ENCODE peak calls at places on chromosomes 12 and 14, in nine cellular contexts. One of them, this sample, is unnamed.

GRCh38 chr12:96571101-96571862 is 81.9 kb downstream of the CFAP54 start:
- DNase-seq in heart left ventricle: no peak
- DNase-seq in sigmoid colon: no peak
- DNase-seq in ovary: no peak
- DNase-seq in upper lobe of left lung: no peak
- DNase-seq in HepG2: no peak
- DNase-seq in stomach: no peak
- DNase-seq in right lobe of liver: no peak
- DNase-seq in HCT116: no peak
- DNase-seq in this sample: no peak

GRCh38 chr14:33930464-33930863 is 20.4 kb downstream of the EGLN3 start:
- DNase-seq in heart left ventricle: no peak
- DNase-seq in sigmoid colon: no peak
- DNase-seq in ovary: no peak
- DNase-seq in upper lobe of left lung: no peak
- DNase-seq in HepG2: no peak
- DNase-seq in stomach: no peak
- DNase-seq in right lobe of liver: no peak
- DNase-seq in HCT116: no peak
- DNase-seq in this sample: no peak

GRCh38 chr12:53750812-53751335 is 905 bp downstream of the CISTR start:
- DNase-seq in heart left ventricle: no peak
- DNase-seq in sigmoid colon: no peak
- DNase-seq in ovary: peak; percentile 61
- DNase-seq in upper lobe of left lung: peak; percentile 85
- DNase-seq in HepG2: no peak
- DNase-seq in stomach: no peak
- DNase-seq in right lobe of liver: no peak
- DNase-seq in HCT116: no peak
- DNase-seq in this sample: no peak

GRCh38 chr12:26273811-26274210 is 78.4 kb downstream of the SSPN start:
- DNase-seq in heart left ventricle: no peak
- DNase-seq in sigmoid colon: no peak
- DNase-seq in ovary: no peak
- DNase-seq in upper lobe of left lung: no peak
- DNase-seq in HepG2: no peak
- DNase-seq in stomach: no peak
- DNase-seq in right lobe of liver: no peak
- DNase-seq in HCT116: no peak
- DNase-seq in this sample: no peak

GRCh38 chr12:12018454-12018853 is 52.3 kb upstream of the BCL2L14 start:
- DNase-seq in heart left ventricle: no peak
- DNase-seq in sigmoid colon: peak; percentile 53
- DNase-seq in ovary: no peak
- DNase-seq in upper lobe of left lung: no peak
- DNase-seq in HepG2: no peak
- DNase-seq in stomach: no peak
- DNase-seq in right lobe of liver: no peak
- DNase-seq in HCT116: no peak
- DNase-seq in this sample: no peak

GRCh38 chr12:115023279-115023678 is 339.3 kb upstream of the TBX3 start:
- DNase-seq in heart left ventricle: no peak
- DNase-seq in sigmoid colon: no peak
- DNase-seq in ovary: peak; percentile 51
- DNase-seq in upper lobe of left lung: no peak
- DNase-seq in HepG2: no peak
- DNase-seq in stomach: no peak
- DNase-seq in right lobe of liver: no peak
- DNase-seq in HCT116: no peak
- DNase-seq in this sample: no peak

GRCh38 chr12:50258167-50258551 is 25.2 kb downstream of the LIMA1 start:
- DNase-seq in heart left ventricle: peak; percentile 37
- DNase-seq in sigmoid colon: peak; percentile 82
- DNase-seq in ovary: no peak
- DNase-seq in upper lobe of left lung: no peak
- DNase-seq in HepG2: no peak
- DNase-seq in stomach: no peak
- DNase-seq in right lobe of liver: peak; percentile 66
- DNase-seq in HCT116: no peak
- DNase-seq in this sample: no peak

GRCh38 chr12:90854136-90854689 is 100.8 kb downstream of the CCER1 start:
- DNase-seq in heart left ventricle: no peak
- DNase-seq in sigmoid colon: no peak
- DNase-seq in ovary: no peak
- DNase-seq in upper lobe of left lung: no peak
- DNase-seq in HepG2: peak; percentile 12
- DNase-seq in stomach: no peak
- DNase-seq in right lobe of liver: no peak
- DNase-seq in HCT116: peak; percentile 36
- DNase-seq in this sample: no peak

GRCh38 chr12:14605401-14605989 is 37.8 kb upstream of the PLBD1 start:
- DNase-seq in heart left ventricle: no peak
- DNase-seq in sigmoid colon: no peak
- DNase-seq in ovary: no peak
- DNase-seq in upper lobe of left lung: no peak
- DNase-seq in HepG2: no peak
- DNase-seq in stomach: no peak
- DNase-seq in right lobe of liver: no peak
- DNase-seq in HCT116: no peak
- DNase-seq in this sample: no peak

GRCh38 chr12:38721611-38722252 is 183.7 kb downstream of the CPNE8 start:
- DNase-seq in heart left ventricle: no peak
- DNase-seq in sigmoid colon: no peak
- DNase-seq in ovary: no peak
- DNase-seq in upper lobe of left lung: peak; percentile 24
- DNase-seq in HepG2: no peak
- DNase-seq in stomach: no peak
- DNase-seq in right lobe of liver: no peak
- DNase-seq in HCT116: no peak
- DNase-seq in this sample: no peak

GRCh38 chr12:98151105-98151504 is 364.3 kb upstream of the TMPO start:
- DNase-seq in heart left ventricle: no peak
- DNase-seq in sigmoid colon: no peak
- DNase-seq in ovary: no peak
- DNase-seq in upper lobe of left lung: no peak
- DNase-seq in HepG2: no peak
- DNase-seq in stomach: no peak
- DNase-seq in right lobe of liver: no peak
- DNase-seq in HCT116: no peak
- DNase-seq in this sample: no peak

GRCh38 chr14:90554341-90554740 is 157.5 kb downstream of the CALM1 start:
- DNase-seq in heart left ventricle: peak; percentile 78
- DNase-seq in sigmoid colon: peak; percentile 79
- DNase-seq in ovary: no peak
- DNase-seq in upper lobe of left lung: no peak
- DNase-seq in HepG2: no peak
- DNase-seq in stomach: peak; percentile 85
- DNase-seq in right lobe of liver: no peak
- DNase-seq in HCT116: no peak
- DNase-seq in this sample: no peak

GRCh38 chr12:94592080-94592479 is 58.3 kb downstream of the TMCC3 start:
- DNase-seq in heart left ventricle: peak; percentile 49
- DNase-seq in sigmoid colon: no peak
- DNase-seq in ovary: no peak
- DNase-seq in upper lobe of left lung: no peak
- DNase-seq in HepG2: no peak
- DNase-seq in stomach: no peak
- DNase-seq in right lobe of liver: no peak
- DNase-seq in HCT116: no peak
- DNase-seq in this sample: no peak

GRCh38 chr14:103522028-103522581 is 525 bp downstream of the CKB start:
- DNase-seq in heart left ventricle: no peak
- DNase-seq in sigmoid colon: peak; percentile 81
- DNase-seq in ovary: peak; percentile 85
- DNase-seq in upper lobe of left lung: peak; percentile 89
- DNase-seq in HepG2: no peak
- DNase-seq in stomach: no peak
- DNase-seq in right lobe of liver: peak; percentile 31
- DNase-seq in HCT116: no peak
- DNase-seq in this sample: peak; percentile 56

GRCh38 chr12:24631691-24632090 is 317.2 kb downstream of the BCAT1 start:
- DNase-seq in heart left ventricle: no peak
- DNase-seq in sigmoid colon: no peak
- DNase-seq in ovary: no peak
- DNase-seq in upper lobe of left lung: no peak
- DNase-seq in HepG2: no peak
- DNase-seq in stomach: no peak
- DNase-seq in right lobe of liver: no peak
- DNase-seq in HCT116: no peak
- DNase-seq in this sample: no peak

GRCh38 chr12:87953257-87953860 is 75.8 kb downstream of the C12orf50 start:
- DNase-seq in heart left ventricle: no peak
- DNase-seq in sigmoid colon: no peak
- DNase-seq in ovary: no peak
- DNase-seq in upper lobe of left lung: no peak
- DNase-seq in HepG2: peak; percentile 15
- DNase-seq in stomach: no peak
- DNase-seq in right lobe of liver: no peak
- DNase-seq in HCT116: peak; percentile 41
- DNase-seq in this sample: no peak

GRCh38 chr14:60254176-60254575 is 5.2 kb downstream of the PPM1A start:
- DNase-seq in heart left ventricle: no peak
- DNase-seq in sigmoid colon: no peak
- DNase-seq in ovary: no peak
- DNase-seq in upper lobe of left lung: no peak
- DNase-seq in HepG2: peak; percentile 18
- DNase-seq in stomach: no peak
- DNase-seq in right lobe of liver: no peak
- DNase-seq in HCT116: no peak
- DNase-seq in this sample: no peak

GRCh38 chr14:59356298-59356697 is 108.9 kb downstream of the GPR135 start:
- DNase-seq in heart left ventricle: no peak
- DNase-seq in sigmoid colon: no peak
- DNase-seq in ovary: no peak
- DNase-seq in upper lobe of left lung: no peak
- DNase-seq in HepG2: no peak
- DNase-seq in stomach: no peak
- DNase-seq in right lobe of liver: no peak
- DNase-seq in HCT116: no peak
- DNase-seq in this sample: no peak

DNA sequence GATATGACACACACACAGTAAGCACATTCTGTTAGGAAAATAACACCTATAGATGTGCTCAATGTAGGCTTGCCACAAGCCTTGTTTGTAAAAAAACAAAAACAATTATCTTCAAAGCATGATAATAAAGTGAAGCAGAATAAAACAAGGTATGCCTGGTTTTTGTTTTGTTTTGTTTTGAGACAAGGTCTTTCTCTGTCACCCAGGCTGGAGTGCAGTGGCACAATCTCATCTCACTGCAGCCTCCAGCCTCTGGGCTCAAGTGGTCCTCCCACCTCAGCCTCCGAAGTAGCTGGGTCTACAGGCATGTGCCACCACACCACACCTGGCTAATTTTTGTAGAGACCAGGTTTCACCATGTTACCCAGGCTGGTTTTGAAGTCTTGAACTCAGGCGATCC is 52.4 kb upstream of the MON2 start:
- DNase-seq in heart left ventricle: no peak
- DNase-seq in sigmoid colon: no peak
- DNase-seq in ovary: no peak
- DNase-seq in upper lobe of left lung: no peak
- DNase-seq in HepG2: no peak
- DNase-seq in stomach: no peak
- DNase-seq in right lobe of liver: no peak
- DNase-seq in HCT116: no peak
- DNase-seq in this sample: no peak
- TF ChIP-seq POLR2A in heart left ventricle: no peak
- TF ChIP-seq POLR2A in sigmoid colon: no peak
- TF ChIP-seq POLR2A in ovary: no peak
- TF ChIP-seq POLR2A in upper lobe of left lung: no peak
- TF ChIP-seq POLR2A in HepG2: no peak
- TF ChIP-seq POLR2A in stomach: no peak
- TF ChIP-seq POLR2A in right lobe of liver: no peak
- TF ChIP-seq POLR2A in HCT116: no peak
- TF ChIP-seq POLR2A in this sample: no peak

GRCh38 chr12:130425698-130426245 is 88.1 kb downstream of the PIWIL1 start:
- DNase-seq in heart left ventricle: no peak
- DNase-seq in sigmoid colon: no peak
- DNase-seq in ovary: no peak
- DNase-seq in upper lobe of left lung: peak; percentile 67
- DNase-seq in HepG2: no peak
- DNase-seq in stomach: no peak
- DNase-seq in right lobe of liver: no peak
- DNase-seq in HCT116: no peak
- DNase-seq in this sample: no peak
- H3K9me3 ChIP-seq in heart left ventricle: no peaks in the 10 kb centered on the region
- H3K9me3 ChIP-seq in sigmoid colon: no peaks in the 10 kb centered on the region
- H3K9me3 ChIP-seq in ovary: no peaks in the 10 kb centered on the region
- H3K9me3 ChIP-seq in upper lobe of left lung: no peaks in the 10 kb centered on the region
- H3K9me3 ChIP-seq in HepG2: no peaks in the 10 kb centered on the region
- H3K9me3 ChIP-seq in stomach: no peaks in the 10 kb centered on the region
- H3K9me3 ChIP-seq in right lobe of liver: no peaks in the 10 kb centered on the region
- H3K9me3 ChIP-seq in HCT116: no peaks in the 10 kb centered on the region
- H3K9me3 ChIP-seq in this sample: no peaks in the 10 kb centered on the region

GRCh38 chr12:109466821-109467220 is 10.3 kb downstream of the KCTD10 start:
- DNase-seq in heart left ventricle: no peak
- DNase-seq in sigmoid colon: no peak
- DNase-seq in ovary: no peak
- DNase-seq in upper lobe of left lung: no peak
- DNase-seq in HepG2: no peak
- DNase-seq in stomach: no peak
- DNase-seq in right lobe of liver: no peak
- DNase-seq in HCT116: no peak
- DNase-seq in this sample: no peak
- H3K27ac ChIP-seq in heart left ventricle: peak overlapping the region; percentile 82
- H3K27ac ChIP-seq in sigmoid colon: peak overlapping the region; percentile 92
- H3K27ac ChIP-seq in ovary: no peak overlapping the region
- H3K27ac ChIP-seq in upper lobe of left lung: peak overlapping the region; percentile 67
- H3K27ac ChIP-seq in HepG2: no peak overlapping the region
- H3K27ac ChIP-seq in stomach: peak overlapping the region; percentile 93
- H3K27ac ChIP-seq in right lobe of liver: no peak overlapping the region
- H3K27ac ChIP-seq in HCT116: no peak overlapping the region
- H3K27ac ChIP-seq in this sample: peak overlapping the region; percentile 97

DNA sequence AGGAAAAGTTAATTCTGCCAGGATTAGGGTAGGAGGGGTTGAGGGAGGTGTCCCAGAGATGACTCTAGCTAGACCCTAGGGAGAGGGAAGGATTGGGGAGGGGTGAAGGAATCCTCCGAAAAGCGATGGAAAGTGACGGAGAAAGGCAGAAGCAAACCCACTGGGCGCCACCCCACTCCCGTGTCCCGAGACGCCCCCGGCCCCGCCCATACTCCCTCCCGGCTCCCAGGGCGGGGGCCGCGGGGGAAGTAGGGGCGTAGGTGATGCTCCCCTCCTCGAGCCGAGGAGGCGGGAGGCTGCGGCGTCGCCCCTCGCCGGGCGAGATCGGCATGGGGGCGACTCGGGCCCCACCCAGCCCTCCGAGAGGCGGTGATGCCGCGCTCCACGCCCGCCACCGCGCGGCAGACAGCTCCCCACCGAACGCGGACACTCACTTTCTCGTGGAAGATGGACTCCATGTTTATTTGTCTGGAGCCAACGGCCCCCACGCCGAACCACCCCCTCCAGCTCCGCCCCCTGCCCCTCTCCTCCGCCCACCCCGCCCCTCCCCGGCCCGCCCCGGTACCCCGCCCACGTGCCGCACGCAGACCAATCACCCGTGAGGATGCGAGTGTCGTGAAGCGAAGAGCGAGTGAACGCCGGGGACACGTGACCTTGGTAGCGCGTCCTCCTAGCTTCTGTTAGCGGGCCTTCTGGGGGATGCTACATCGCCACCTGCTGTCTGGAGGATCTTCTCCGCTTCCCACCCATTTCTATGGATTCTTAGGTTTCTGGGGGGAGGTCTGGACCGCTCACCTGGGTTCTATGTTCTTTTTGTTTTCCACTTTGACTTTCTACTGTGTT is at the start of gene ATXN3:
- DNase-seq in heart left ventricle: peak; percentile 99
- DNase-seq in sigmoid colon: peak; percentile 99
- DNase-seq in ovary: peak; percentile 97
- DNase-seq in upper lobe of left lung: peak; percentile 97
- DNase-seq in HepG2: peak; percentile 96
- DNase-seq in stomach: peak; percentile 97
- DNase-seq in right lobe of liver: peak; percentile 98
- DNase-seq in HCT116: peak; percentile 97
- DNase-seq in this sample: peak; percentile 95
- TF ChIP-seq POLR2A in heart left ventricle: peak; percentile 56
- TF ChIP-seq POLR2A in sigmoid colon: peak; percentile 53
- TF ChIP-seq POLR2A in ovary: peak; percentile 50
- TF ChIP-seq POLR2A in upper lobe of left lung: peak; percentile 59
- TF ChIP-seq POLR2A in HepG2: peak; percentile 44
- TF ChIP-seq POLR2A in stomach: no peak
- TF ChIP-seq POLR2A in right lobe of liver: peak; percentile 22
- TF ChIP-seq POLR2A in HCT116: peak; percentile 55
- TF ChIP-seq POLR2A in this sample: peak; percentile 49